ENCODE peak calls at places on chromosome 10, in nine cellular contexts. B, U, X, N, H, F, C, E and D are unnamed samples.

GRCh38 chr10:96683065-96683464 is 37.2 kb downstream of the PIK3AP1 start:
- DNase-seq in B (no peak), U (no peak), X (no peak), N (no peak), H (no peak), F (no peak), C (peak), E (no peak), D (no peak)

GRCh38 chr10:112744525-112744924 is 205.5 kb upstream of the TCF7L2 start:
- DNase-seq in B (no peak), U (no peak), X (no peak), N (no peak), H (no peak), F (no peak), C (no peak), E (no peak), D (no peak)

GRCh38 chr10:108454793-108455192 is 1290.3 kb upstream of the SORCS1 start:
- DNase-seq in B (no peak), U (no peak), X (no peak), N (no peak), H (no peak), F (no peak), C (peak), E (no peak), D (no peak)

GRCh38 chr10:6050801-6051445 is 11.2 kb downstream of the IL2RA start:
- DNase-seq in B (peak), U (peak), X (no peak), N (peak), H (no peak), F (peak), C (peak), E (peak), D (no peak)

GRCh38 chr10:61021926-61022325 is 77.9 kb upstream of the RHOBTB1 start:
- DNase-seq in B (no peak), U (no peak), X (no peak), N (no peak), H (no peak), F (no peak), C (no peak), E (no peak), D (no peak)

GRCh38 chr10:90834326-90834725 is 23.5 kb downstream of the HTR7 start:
- DNase-seq in B (no peak), U (no peak), X (no peak), N (no peak), H (no peak), F (no peak), C (no peak), E (no peak), D (no peak)

GRCh38 chr10:116163732-116164131 is 109.3 kb downstream of the GFRA1 start:
- DNase-seq in B (no peak), U (no peak), X (no peak), N (no peak), H (no peak), F (no peak), C (no peak), E (no peak), D (no peak)

GRCh38 chr10:119962837-119963236 is 70.3 kb downstream of the SEC23IP start:
- DNase-seq in B (no peak), U (no peak), X (no peak), N (no peak), H (no peak), F (no peak), C (no peak), E (no peak), D (no peak)

GRCh38 chr10:31121074-31121685 is 89.5 kb upstream of the ZNF438 start:
- DNase-seq in B (no peak), U (no peak), X (no peak), N (no peak), H (no peak), F (no peak), C (peak), E (no peak), D (no peak)

GRCh38 chr10:119190353-119190752 is 11.7 kb upstream of the PRDX3 start:
- DNase-seq in B (no peak), U (no peak), X (no peak), N (no peak), H (no peak), F (no peak), C (peak), E (no peak), D (no peak)

GRCh38 chr10:45602082-45602730 is 70.4 kb downstream of the ZFAND4 start:
- DNase-seq in B (no peak), U (no peak), X (no peak), N (no peak), H (no peak), F (no peak), C (peak), E (no peak), D (no peak)

GRCh38 chr10:116521424-116522305 is 24.1 kb upstream of the PNLIP start:
- DNase-seq in B (no peak), U (no peak), X (peak), N (peak), H (no peak), F (no peak), C (peak), E (no peak), D (no peak)

GRCh38 chr10:93193886-93194285 is 120.2 kb downstream of the CYP26A1 start:
- DNase-seq in B (no peak), U (no peak), X (no peak), N (no peak), H (no peak), F (no peak), C (peak), E (no peak), D (no peak)

GRCh38 chr10:123678376-123678775 is 12.2 kb downstream of the GPR26 start:
- DNase-seq in B (no peak), U (no peak), X (no peak), N (no peak), H (no peak), F (no peak), C (no peak), E (no peak), D (peak)

GRCh38 chr10:71747039-71747807 is 26.1 kb downstream of the VSIR start:
- DNase-seq in B (no peak), U (no peak), X (no peak), N (no peak), H (no peak), F (no peak), C (no peak), E (no peak), D (no peak)

GRCh38 chr10:4672199-4672598 is 153.8 kb upstream of the AKR1E2 start:
- DNase-seq in B (no peak), U (no peak), X (no peak), N (no peak), H (no peak), F (no peak), C (peak), E (no peak), D (no peak)

GRCh38 chr10:70432101-70432500 is 9.4 kb downstream of the NODAL start:
- DNase-seq in B (no peak), U (no peak), X (peak), N (no peak), H (no peak), F (no peak), C (no peak), E (peak), D (no peak)

GRCh38 chr10:102267748-102268147 is 22.4 kb downstream of the GBF1 start:
- DNase-seq in B (no peak), U (no peak), X (no peak), N (no peak), H (no peak), F (no peak), C (peak), E (no peak), D (no peak)

GRCh38 chr10:27801171-27801785 is 55.7 kb upstream of the MKX start:
- DNase-seq in B (no peak), U (no peak), X (no peak), N (no peak), H (no peak), F (no peak), C (peak), E (no peak), D (no peak)

GRCh38 chr10:71262817-71263216 is 50.4 kb downstream of the UNC5B start:
- DNase-seq in B (no peak), U (no peak), X (no peak), N (no peak), H (no peak), F (no peak), C (no peak), E (no peak), D (no peak)

GRCh38 chr10:74231375-74231774 is 80.4 kb downstream of the ADK start:
- DNase-seq in B (no peak), U (no peak), X (no peak), N (no peak), H (no peak), F (no peak), C (peak), E (no peak), D (no peak)

GRCh38 chr10:70807566-70807965 is 8.2 kb upstream of the SGPL1 start:
- DNase-seq in B (no peak), U (no peak), X (no peak), N (no peak), H (no peak), F (no peak), C (no peak), E (no peak), D (no peak)

GRCh38 chr10:71438761-71439160 is 42.0 kb downstream of the CDH23 start:
- DNase-seq in B (no peak), U (no peak), X (no peak), N (no peak), H (no peak), F (no peak), C (no peak), E (no peak), D (no peak)

GRCh38 chr10:114504769-114505579 is 100.7 kb upstream of the AFAP1L2 start:
- DNase-seq in B (no peak), U (no peak), X (no peak), N (no peak), H (no peak), F (no peak), C (peak), E (no peak), D (no peak)

GRCh38 chr10:3972460-3973366 is 187.7 kb upstream of the KLF6 start:
- DNase-seq in B (no peak), U (no peak), X (no peak), N (no peak), H (no peak), F (no peak), C (no peak), E (no peak), D (no peak)

GRCh38 chr10:1642600-1643160 is 94.6 kb downstream of the ADARB2 start:
- DNase-seq in B (no peak), U (no peak), X (no peak), N (no peak), H (no peak), F (no peak), C (no peak), E (no peak), D (no peak)

GRCh38 chr10:14391342-14391741 is 60.6 kb upstream of the FRMD4A start:
- DNase-seq in B (no peak), U (no peak), X (no peak), N (no peak), H (no peak), F (no peak), C (no peak), E (no peak), D (peak)

GRCh38 chr10:103599211-103599610 is 105.7 kb downstream of the NEURL1 start:
- DNase-seq in B (no peak), U (no peak), X (no peak), N (no peak), H (no peak), F (no peak), C (no peak), E (peak), D (no peak)

GRCh38 chr10:48547061-48547895 is 57.6 kb downstream of the ARHGAP22 start:
- DNase-seq in B (no peak), U (no peak), X (no peak), N (no peak), H (no peak), F (no peak), C (no peak), E (no peak), D (no peak)

GRCh38 chr10:67837519-67838314 is at the start of gene DNAJC12:
- DNase-seq in B (peak), U (peak), X (no peak), N (peak), H (no peak), F (no peak), C (peak), E (no peak), D (peak)

GRCh38 chr10:122301055-122301810 is 30.1 kb downstream of the BTBD16 start:
- DNase-seq in B (no peak), U (no peak), X (no peak), N (no peak), H (no peak), F (no peak), C (peak), E (no peak), D (no peak)

GRCh38 chr10:72796042-72796441 is 97.5 kb upstream of the OIT3 start:
- DNase-seq in B (no peak), U (no peak), X (no peak), N (no peak), H (no peak), F (no peak), C (peak), E (no peak), D (no peak)